ENCODE peak calls at places on chromosomes 3 and 15, in six cellular contexts. One of them, this sample, is unnamed.

GRCh38 chr15:28133281-28133680 is 34.2 kb upstream of the OCA2 start:
- DNase-seq in stimulated activated CD8-positive, alpha-beta memory T cell treated with anti-CD3 and anti-CD28 coated beads, Interleukin-15, amount 100 ng/mL, for 4 hours: no peak
- DNase-seq in esophagus muscularis mucosa: no peak
- DNase-seq in T-helper 9 cell: no peak
- DNase-seq in epithelial cell of esophagus: no peak
- DNase-seq in mesothelial cell of epicardium: no peak
- DNase-seq in this sample: no peak

GRCh38 chr3:150975992-150976368 is 3.5 kb upstream of the CLRN1 start:
- DNase-seq in stimulated activated CD8-positive, alpha-beta memory T cell treated with anti-CD3 and anti-CD28 coated beads, Interleukin-15, amount 100 ng/mL, for 4 hours: no peak
- DNase-seq in esophagus muscularis mucosa: no peak
- DNase-seq in T-helper 9 cell: no peak
- DNase-seq in epithelial cell of esophagus: no peak
- DNase-seq in mesothelial cell of epicardium: no peak
- DNase-seq in this sample: no peak

GRCh38 chr3:105594219-105594618 is 227.5 kb downstream of the ALCAM start:
- DNase-seq in stimulated activated CD8-positive, alpha-beta memory T cell treated with anti-CD3 and anti-CD28 coated beads, Interleukin-15, amount 100 ng/mL, for 4 hours: no peak
- DNase-seq in esophagus muscularis mucosa: no peak
- DNase-seq in T-helper 9 cell: no peak
- DNase-seq in epithelial cell of esophagus: peak; percentile 49
- DNase-seq in mesothelial cell of epicardium: no peak
- DNase-seq in this sample: no peak

GRCh38 chr15:83290236-83290635 is 5.8 kb upstream of the BNC1 start:
- DNase-seq in stimulated activated CD8-positive, alpha-beta memory T cell treated with anti-CD3 and anti-CD28 coated beads, Interleukin-15, amount 100 ng/mL, for 4 hours: no peak
- DNase-seq in esophagus muscularis mucosa: peak; percentile 77
- DNase-seq in T-helper 9 cell: no peak
- DNase-seq in epithelial cell of esophagus: no peak
- DNase-seq in mesothelial cell of epicardium: no peak
- DNase-seq in this sample: no peak

GRCh38 chr3:136171097-136171542 is 25.0 kb downstream of the MSL2 start:
- DNase-seq in stimulated activated CD8-positive, alpha-beta memory T cell treated with anti-CD3 and anti-CD28 coated beads, Interleukin-15, amount 100 ng/mL, for 4 hours: no peak
- DNase-seq in esophagus muscularis mucosa: no peak
- DNase-seq in T-helper 9 cell: no peak
- DNase-seq in epithelial cell of esophagus: peak; percentile 87
- DNase-seq in mesothelial cell of epicardium: no peak
- DNase-seq in this sample: peak; percentile 42

GRCh38 chr15:72230197-72231065 is 559 bp downstream of the PKM start:
- DNase-seq in stimulated activated CD8-positive, alpha-beta memory T cell treated with anti-CD3 and anti-CD28 coated beads, Interleukin-15, amount 100 ng/mL, for 4 hours: peak; percentile 73
- DNase-seq in esophagus muscularis mucosa: peak; percentile 95
- DNase-seq in T-helper 9 cell: peak; percentile 49
- DNase-seq in epithelial cell of esophagus: peak; percentile 83
- DNase-seq in mesothelial cell of epicardium: peak; percentile 85
- DNase-seq in this sample: peak; percentile 91

GRCh38 chr3:135140543-135140942 is 345.5 kb downstream of the EPHB1 start:
- DNase-seq in stimulated activated CD8-positive, alpha-beta memory T cell treated with anti-CD3 and anti-CD28 coated beads, Interleukin-15, amount 100 ng/mL, for 4 hours: no peak
- DNase-seq in esophagus muscularis mucosa: no peak
- DNase-seq in T-helper 9 cell: no peak
- DNase-seq in epithelial cell of esophagus: no peak
- DNase-seq in mesothelial cell of epicardium: no peak
- DNase-seq in this sample: no peak

GRCh38 chr15:39908186-39908585 is 11.9 kb downstream of the GPR176 start:
- DNase-seq in stimulated activated CD8-positive, alpha-beta memory T cell treated with anti-CD3 and anti-CD28 coated beads, Interleukin-15, amount 100 ng/mL, for 4 hours: no peak
- DNase-seq in esophagus muscularis mucosa: no peak
- DNase-seq in T-helper 9 cell: no peak
- DNase-seq in epithelial cell of esophagus: peak; percentile 92
- DNase-seq in mesothelial cell of epicardium: no peak
- DNase-seq in this sample: no peak

GRCh38 chr3:165624761-165625160 is 212.5 kb downstream of the BCHE start:
- DNase-seq in stimulated activated CD8-positive, alpha-beta memory T cell treated with anti-CD3 and anti-CD28 coated beads, Interleukin-15, amount 100 ng/mL, for 4 hours: no peak
- DNase-seq in esophagus muscularis mucosa: no peak
- DNase-seq in T-helper 9 cell: no peak
- DNase-seq in epithelial cell of esophagus: peak; percentile 44
- DNase-seq in mesothelial cell of epicardium: no peak
- DNase-seq in this sample: no peak

GRCh38 chr3:38029400-38030125 is at the start of gene PLCD1:
- DNase-seq in stimulated activated CD8-positive, alpha-beta memory T cell treated with anti-CD3 and anti-CD28 coated beads, Interleukin-15, amount 100 ng/mL, for 4 hours: no peak
- DNase-seq in esophagus muscularis mucosa: no peak
- DNase-seq in T-helper 9 cell: peak; percentile 45
- DNase-seq in epithelial cell of esophagus: peak; percentile 57
- DNase-seq in mesothelial cell of epicardium: no peak
- DNase-seq in this sample: no peak

GRCh38 chr15:84748274-84749110 is at the start of gene ZNF592:
- DNase-seq in stimulated activated CD8-positive, alpha-beta memory T cell treated with anti-CD3 and anti-CD28 coated beads, Interleukin-15, amount 100 ng/mL, for 4 hours: peak; percentile 57
- DNase-seq in esophagus muscularis mucosa: peak; percentile 95
- DNase-seq in T-helper 9 cell: peak; percentile 76
- DNase-seq in epithelial cell of esophagus: peak; percentile 77
- DNase-seq in mesothelial cell of epicardium: peak; percentile 77
- DNase-seq in this sample: no peak

GRCh38 chr15:87500240-87500639 is 756.3 kb downstream of the NTRK3 start:
- DNase-seq in stimulated activated CD8-positive, alpha-beta memory T cell treated with anti-CD3 and anti-CD28 coated beads, Interleukin-15, amount 100 ng/mL, for 4 hours: no peak
- DNase-seq in esophagus muscularis mucosa: no peak
- DNase-seq in T-helper 9 cell: no peak
- DNase-seq in epithelial cell of esophagus: no peak
- DNase-seq in mesothelial cell of epicardium: no peak
- DNase-seq in this sample: no peak

GRCh38 chr3:68620211-68620610 is 312.1 kb downstream of the TAFA4 start:
- DNase-seq in stimulated activated CD8-positive, alpha-beta memory T cell treated with anti-CD3 and anti-CD28 coated beads, Interleukin-15, amount 100 ng/mL, for 4 hours: no peak
- DNase-seq in esophagus muscularis mucosa: no peak
- DNase-seq in T-helper 9 cell: no peak
- DNase-seq in epithelial cell of esophagus: no peak
- DNase-seq in mesothelial cell of epicardium: no peak
- DNase-seq in this sample: no peak

GRCh38 chr3:115922681-115923347 is 299.5 kb downstream of the GAP43 start:
- DNase-seq in stimulated activated CD8-positive, alpha-beta memory T cell treated with anti-CD3 and anti-CD28 coated beads, Interleukin-15, amount 100 ng/mL, for 4 hours: no peak
- DNase-seq in esophagus muscularis mucosa: no peak
- DNase-seq in T-helper 9 cell: no peak
- DNase-seq in epithelial cell of esophagus: peak; percentile 44
- DNase-seq in mesothelial cell of epicardium: no peak
- DNase-seq in this sample: peak; percentile 6

GRCh38 chr3:36403661-36404060 is 23.4 kb downstream of the STAC start:
- DNase-seq in stimulated activated CD8-positive, alpha-beta memory T cell treated with anti-CD3 and anti-CD28 coated beads, Interleukin-15, amount 100 ng/mL, for 4 hours: no peak
- DNase-seq in esophagus muscularis mucosa: no peak
- DNase-seq in T-helper 9 cell: no peak
- DNase-seq in epithelial cell of esophagus: peak; percentile 46
- DNase-seq in mesothelial cell of epicardium: no peak
- DNase-seq in this sample: no peak

GRCh38 chr3:171744055-171744741 is 66.1 kb downstream of the PLD1 start:
- DNase-seq in stimulated activated CD8-positive, alpha-beta memory T cell treated with anti-CD3 and anti-CD28 coated beads, Interleukin-15, amount 100 ng/mL, for 4 hours: no peak
- DNase-seq in esophagus muscularis mucosa: no peak
- DNase-seq in T-helper 9 cell: no peak
- DNase-seq in epithelial cell of esophagus: no peak
- DNase-seq in mesothelial cell of epicardium: no peak
- DNase-seq in this sample: no peak

GRCh38 chr15:41969851-41970431 is 2.4 kb downstream of the EHD4 start:
- DNase-seq in stimulated activated CD8-positive, alpha-beta memory T cell treated with anti-CD3 and anti-CD28 coated beads, Interleukin-15, amount 100 ng/mL, for 4 hours: no peak
- DNase-seq in esophagus muscularis mucosa: no peak
- DNase-seq in T-helper 9 cell: peak; percentile 27
- DNase-seq in epithelial cell of esophagus: no peak
- DNase-seq in mesothelial cell of epicardium: no peak
- DNase-seq in this sample: peak; percentile 26

GRCh38 chr15:98647026-98647773 is 1.1 kb upstream of the IGF1R start:
- DNase-seq in stimulated activated CD8-positive, alpha-beta memory T cell treated with anti-CD3 and anti-CD28 coated beads, Interleukin-15, amount 100 ng/mL, for 4 hours: peak; percentile 17
- DNase-seq in esophagus muscularis mucosa: peak; percentile 92
- DNase-seq in T-helper 9 cell: peak; percentile 37
- DNase-seq in epithelial cell of esophagus: peak; percentile 55
- DNase-seq in mesothelial cell of epicardium: peak; percentile 86
- DNase-seq in this sample: peak; percentile 88

GRCh38 chr15:40263036-40263754 is 19.7 kb downstream of the ANKRD63 start:
- DNase-seq in stimulated activated CD8-positive, alpha-beta memory T cell treated with anti-CD3 and anti-CD28 coated beads, Interleukin-15, amount 100 ng/mL, for 4 hours: no peak
- DNase-seq in esophagus muscularis mucosa: no peak
- DNase-seq in T-helper 9 cell: no peak
- DNase-seq in epithelial cell of esophagus: no peak
- DNase-seq in mesothelial cell of epicardium: no peak
- DNase-seq in this sample: no peak

GRCh38 chr3:113264249-113264648 is 52.9 kb downstream of the BOC start:
- DNase-seq in stimulated activated CD8-positive, alpha-beta memory T cell treated with anti-CD3 and anti-CD28 coated beads, Interleukin-15, amount 100 ng/mL, for 4 hours: no peak
- DNase-seq in esophagus muscularis mucosa: no peak
- DNase-seq in T-helper 9 cell: no peak
- DNase-seq in epithelial cell of esophagus: peak; percentile 43
- DNase-seq in mesothelial cell of epicardium: no peak
- DNase-seq in this sample: no peak

GRCh38 chr15:67433495-67434099 is 87.3 kb upstream of the C15orf61 start:
- DNase-seq in stimulated activated CD8-positive, alpha-beta memory T cell treated with anti-CD3 and anti-CD28 coated beads, Interleukin-15, amount 100 ng/mL, for 4 hours: no peak
- DNase-seq in esophagus muscularis mucosa: no peak
- DNase-seq in T-helper 9 cell: no peak
- DNase-seq in epithelial cell of esophagus: peak; percentile 62
- DNase-seq in mesothelial cell of epicardium: peak; percentile 53
- DNase-seq in this sample: peak; percentile 44

GRCh38 chr3:12312010-12312409 is 23.1 kb downstream of the PPARG start:
- DNase-seq in stimulated activated CD8-positive, alpha-beta memory T cell treated with anti-CD3 and anti-CD28 coated beads, Interleukin-15, amount 100 ng/mL, for 4 hours: no peak
- DNase-seq in esophagus muscularis mucosa: no peak
- DNase-seq in T-helper 9 cell: no peak
- DNase-seq in epithelial cell of esophagus: peak; percentile 27
- DNase-seq in mesothelial cell of epicardium: no peak
- DNase-seq in this sample: no peak

GRCh38 chr3:63228677-63229076 is 49.4 kb upstream of the SYNPR start:
- DNase-seq in stimulated activated CD8-positive, alpha-beta memory T cell treated with anti-CD3 and anti-CD28 coated beads, Interleukin-15, amount 100 ng/mL, for 4 hours: no peak
- DNase-seq in esophagus muscularis mucosa: no peak
- DNase-seq in T-helper 9 cell: no peak
- DNase-seq in epithelial cell of esophagus: peak; percentile 52
- DNase-seq in mesothelial cell of epicardium: no peak
- DNase-seq in this sample: peak; percentile 40

GRCh38 chr3:126345641-126346460 is 11.4 kb downstream of the KLF15 start:
- DNase-seq in stimulated activated CD8-positive, alpha-beta memory T cell treated with anti-CD3 and anti-CD28 coated beads, Interleukin-15, amount 100 ng/mL, for 4 hours: no peak
- DNase-seq in esophagus muscularis mucosa: no peak
- DNase-seq in T-helper 9 cell: no peak
- DNase-seq in epithelial cell of esophagus: no peak
- DNase-seq in mesothelial cell of epicardium: no peak
- DNase-seq in this sample: no peak

This sample was measured in Caki2.